ENCODE peak calls at places on chromosomes 13 and 19, in seven cellular contexts. W is effector CD8-positive, alpha-beta T cell; J is left cardiac atrium; Z is fibroblast of the conjunctiva; L is AG08396; E is astrocyte of the hippocampus; C is thoracic aorta. R is an unnamed sample.

GRCh38 chr13:112905990-112906641 is 62.9 kb upstream of the MCF2L start:
- DNase-seq in J (no peak), E (no peak), C (no peak), L (no peak), W (no peak), Z (no peak), R (no peak)

GRCh38 chr19:5090780-5091575 is 122.1 kb downstream of the KDM4B start:
- DNase-seq in L (peak), Z (no peak), W (no peak), E (peak), C (no peak), J (peak), R (peak)

GRCh38 chr19:44576843-44577565 is 36.4 kb upstream of the IGSF23 start:
- DNase-seq in Z (peak), J (no peak), E (peak), W (no peak), L (no peak), C (no peak), R (peak)

GRCh38 chr19:47618771-47619170 is 9.8 kb downstream of the BICRA start:
- DNase-seq in C (no peak), E (peak), L (peak), W (no peak), J (peak), Z (no peak), R (no peak)

GRCh38 chr13:97266734-97267417 is 44.7 kb downstream of the MBNL2 start:
- DNase-seq in L (no peak), E (peak), Z (no peak), J (no peak), W (no peak), C (no peak), R (no peak)

GRCh38 chr13:81383441-81383840 is 1042.5 kb upstream of the SPRY2 start:
- DNase-seq in W (no peak), E (no peak), C (no peak), J (no peak), Z (no peak), L (no peak), R (peak)

GRCh38 chr19:19213822-19214558 is 2.2 kb downstream of the NCAN start:
- DNase-seq in C (no peak), E (no peak), L (no peak), Z (no peak), W (no peak), J (no peak), R (no peak)

GRCh38 chr19:39362682-39363657 is 20.7 kb downstream of the SAMD4B start:
- DNase-seq in W (no peak), Z (peak), E (peak), L (peak), C (no peak), J (no peak), R (no peak)

GRCh38 chr13:73880365-73880764 is 253.8 kb downstream of the KLF12 start:
- DNase-seq in E (peak), W (no peak), Z (no peak), L (no peak), J (no peak), C (no peak), R (peak)

GRCh38 chr13:105063676-105064075 is 1471.8 kb downstream of the EFNB2 start:
- DNase-seq in C (no peak), Z (no peak), J (no peak), E (no peak), L (no peak), W (no peak), R (no peak)

GRCh38 chr13:102441085-102441484 is 39.2 kb upstream of the FGF14 start:
- DNase-seq in L (no peak), Z (no peak), E (no peak), C (no peak), J (no peak), W (no peak), R (no peak)

GRCh38 chr19:27722625-27723024 is 1490.3 kb downstream of the UQCRFS1 start:
- DNase-seq in J (no peak), Z (no peak), C (no peak), W (no peak), E (no peak), L (no peak), R (no peak)

GRCh38 chr13:94459116-94459515 is 20.4 kb downstream of the DCT start:
- DNase-seq in C (no peak), Z (no peak), W (no peak), L (no peak), J (no peak), E (no peak), R (no peak)